ENCODE peak calls at places on chromosomes 4 and X, in seven cellular contexts. W is activated T-helper 1 cell treated with Interleukin-2 at 50 U/mL for 16 hours; I is stimulated activated CD8-positive, alpha-beta memory T cell treated with anti-CD3 and anti-CD28 coated beads, Interleukin-7, amount 100 ng/mL, for 4 hours; G is D721Med; R is activated CD4-positive, alpha-beta T cell treated with anti-CD3 and anti-CD28 coated beads, Interleukin-2, amount 10 ng/mL, durations not matched to agents 7 days and 5 days; Z is C1 segment of cervical spinal cord; K is activated CD8-positive, alpha-beta memory T cell treated with anti-CD3 and anti-CD28 coated beads for 4 hours. E is an unnamed sample.

GRCh38 chr4:104743141-104743748 is 248.6 kb upstream of the CXXC4 start:
- DNase-seq in W (no peak), I (no peak), G (no peak), R (no peak), Z (no peak), K (no peak), E (no peak)

GRCh38 chr4:10129196-10130185 is 12.9 kb upstream of the WDR1 start:
- DNase-seq in W (no peak), I (no peak), G (no peak), R (no peak), Z (no peak), K (no peak), E (no peak)

GRCh38 chrX:110741213-110741796 is 54.3 kb downstream of the CHRDL1 start:
- DNase-seq in W (no peak), I (no peak), G (no peak), R (no peak), Z (no peak), K (no peak), E (no peak)

GRCh38 chr4:73573794-73574528 is 46.3 kb downstream of the RASSF6 start:
- DNase-seq in W (no peak), I (no peak), G (peak), R (peak), Z (peak), K (no peak), E (no peak)

GRCh38 chr4:14177987-14178386 is 550.5 kb upstream of the BOD1L1 start:
- DNase-seq in W (no peak), I (no peak), G (no peak), R (peak), Z (no peak), K (no peak), E (no peak)

GRCh38 chr4:87543835-87544461 is 14.8 kb upstream of the SPARCL1 start:
- DNase-seq in W (no peak), I (no peak), G (no peak), R (no peak), Z (no peak), K (no peak), E (no peak)

GRCh38 chr4:75146223-75146622 is 213.3 kb downstream of the PARM1 start:
- DNase-seq in W (no peak), I (no peak), G (no peak), R (no peak), Z (no peak), K (no peak), E (no peak)

GRCh38 chr4:6688879-6689505 is 4.7 kb upstream of the S100P start:
- DNase-seq in W (peak), I (peak), G (no peak), R (peak), Z (no peak), K (peak), E (no peak)

GRCh38 chrX:69396916-69397315 is 107.2 kb upstream of the NALF2 start:
- DNase-seq in W (no peak), I (no peak), G (no peak), R (no peak), Z (no peak), K (no peak), E (no peak)

GRCh38 chrX:147875866-147876596 is 35.7 kb upstream of the FMR1 start:
- DNase-seq in W (no peak), I (no peak), G (no peak), R (no peak), Z (no peak), K (no peak), E (no peak)

GRCh38 chr4:175827510-175827909 is 15.4 kb upstream of the GPM6A start:
- DNase-seq in W (no peak), I (no peak), G (no peak), R (no peak), Z (no peak), K (no peak), E (peak)

GRCh38 chr4:121428721-121429120 is 47.9 kb upstream of the QRFPR start:
- DNase-seq in W (no peak), I (no peak), G (no peak), R (no peak), Z (no peak), K (no peak), E (no peak)

GRCh38 chrX:34734383-34734782 is 77.3 kb upstream of the TMEM47 start:
- DNase-seq in W (no peak), I (no peak), G (no peak), R (no peak), Z (no peak), K (no peak), E (no peak)

GRCh38 chrX:131405497-131405896 is 116.4 kb upstream of the IGSF1 start:
- DNase-seq in W (no peak), I (no peak), G (no peak), R (no peak), Z (no peak), K (no peak), E (no peak)

GRCh38 chr4:123363729-123364128 is 32.9 kb upstream of the SPRY1 start:
- DNase-seq in W (no peak), I (no peak), G (no peak), R (no peak), Z (no peak), K (no peak), E (no peak)

GRCh38 chr4:176840166-176840565 is 47.4 kb upstream of the VEGFC start:
- DNase-seq in W (no peak), I (no peak), G (no peak), R (no peak), Z (no peak), K (no peak), E (no peak)

GRCh38 chrX:10949541-10949940 is 161.6 kb upstream of the HCCS start:
- DNase-seq in W (no peak), I (no peak), G (no peak), R (no peak), Z (no peak), K (no peak), E (no peak)

GRCh38 chr4:2333356-2333841 is 71.5 kb upstream of the MXD4 start:
- DNase-seq in W (no peak), I (no peak), G (no peak), R (no peak), Z (no peak), K (no peak), E (no peak)

GRCh38 chr4:39970559-39971270 is 7.0 kb downstream of the PDS5A start:
- DNase-seq in W (no peak), I (no peak), G (no peak), R (no peak), Z (no peak), K (no peak), E (no peak)

GRCh38 chr4:30776921-30777415 is 56.8 kb downstream of the PCDH7 start:
- DNase-seq in W (no peak), I (no peak), G (no peak), R (no peak), Z (no peak), K (no peak), E (no peak)

GRCh38 chrX:110114260-110114776 is 111.4 kb downstream of the TMEM164 start:
- DNase-seq in W (no peak), I (no peak), G (no peak), R (no peak), Z (no peak), K (no peak), E (no peak)

GRCh38 chrX:1403228-1403627 is 11.3 kb upstream of the SLC25A6 start:
- DNase-seq in W (no peak), I (no peak), G (no peak), R (no peak), Z (no peak), K (no peak), E (no peak)

E was measured in anterior cingulate cortex.